ENCODE peak calls at places on chromosomes 16 and 17, in seven cellular contexts. One of them, this sample, is unnamed.

GRCh38 chr16:4654387-4654901 is 29.8 kb downstream of the MGRN1 start:
- DNase-seq in fibroblast of mammary gland: no peak
- DNase-seq in NCI-H1105 treated with DMSO at 0.1 percent for 48 hours: no peak
- DNase-seq in H54: no peak
- DNase-seq in cardiac fibroblast: no peak
- DNase-seq in NCI-H1048: no peak
- DNase-seq in mesothelial cell of epicardium: no peak
- DNase-seq in this sample: no peak

GRCh38 chr17:14699569-14700190 is 398.8 kb downstream of the HS3ST3B1 start:
- DNase-seq in NCI-H1048: peak
- DNase-seq in NCI-H1105 treated with DMSO at 0.1 percent for 48 hours: no peak
- DNase-seq in cardiac fibroblast: no peak
- DNase-seq in fibroblast of mammary gland: no peak
- DNase-seq in H54: no peak
- DNase-seq in mesothelial cell of epicardium: no peak
- DNase-seq in this sample: no peak

GRCh38 chr16:50152386-50152806 is 710 bp upstream of the TENT4B start:
- DNase-seq in H54: peak
- DNase-seq in NCI-H1105 treated with DMSO at 0.1 percent for 48 hours: peak
- DNase-seq in cardiac fibroblast: no peak
- DNase-seq in fibroblast of mammary gland: peak
- DNase-seq in mesothelial cell of epicardium: peak
- DNase-seq in NCI-H1048: no peak
- DNase-seq in this sample: no peak

GRCh38 chr17:52027620-52028019 is 130.9 kb downstream of the CA10 start:
- DNase-seq in H54: peak
- DNase-seq in NCI-H1048: no peak
- DNase-seq in cardiac fibroblast: peak
- DNase-seq in NCI-H1105 treated with DMSO at 0.1 percent for 48 hours: no peak
- DNase-seq in fibroblast of mammary gland: peak
- DNase-seq in mesothelial cell of epicardium: no peak
- DNase-seq in this sample: no peak

GRCh38 chr16:85998178-85998867 is 99.4 kb downstream of the IRF8 start:
- DNase-seq in cardiac fibroblast: no peak
- DNase-seq in NCI-H1048: no peak
- DNase-seq in NCI-H1105 treated with DMSO at 0.1 percent for 48 hours: no peak
- DNase-seq in fibroblast of mammary gland: no peak
- DNase-seq in H54: no peak
- DNase-seq in mesothelial cell of epicardium: no peak
- DNase-seq in this sample: no peak

GRCh38 chr16:28000314-28000713 is 63.2 kb downstream of the GSG1L start:
- DNase-seq in H54: no peak
- DNase-seq in cardiac fibroblast: no peak
- DNase-seq in NCI-H1105 treated with DMSO at 0.1 percent for 48 hours: no peak
- DNase-seq in fibroblast of mammary gland: no peak
- DNase-seq in NCI-H1048: no peak
- DNase-seq in mesothelial cell of epicardium: no peak
- DNase-seq in this sample: no peak

GRCh38 chr17:9818760-9819159 is 3.1 kb downstream of the GSG1L2 start:
- DNase-seq in fibroblast of mammary gland: no peak
- DNase-seq in H54: no peak
- DNase-seq in NCI-H1048: no peak
- DNase-seq in mesothelial cell of epicardium: no peak
- DNase-seq in cardiac fibroblast: no peak
- DNase-seq in NCI-H1105 treated with DMSO at 0.1 percent for 48 hours: no peak
- DNase-seq in this sample: no peak

GRCh38 chr17:10798332-10798749 is 5.6 kb downstream of the TMEM238L start:
- DNase-seq in cardiac fibroblast: peak
- DNase-seq in NCI-H1105 treated with DMSO at 0.1 percent for 48 hours: no peak
- DNase-seq in NCI-H1048: no peak
- DNase-seq in mesothelial cell of epicardium: no peak
- DNase-seq in H54: no peak
- DNase-seq in fibroblast of mammary gland: no peak
- DNase-seq in this sample: no peak

GRCh38 chr17:33097411-33097810 is 105.8 kb downstream of the SPACA3 start:
- DNase-seq in fibroblast of mammary gland: no peak
- DNase-seq in H54: no peak
- DNase-seq in NCI-H1105 treated with DMSO at 0.1 percent for 48 hours: no peak
- DNase-seq in NCI-H1048: no peak
- DNase-seq in cardiac fibroblast: no peak
- DNase-seq in mesothelial cell of epicardium: no peak
- DNase-seq in this sample: no peak

GRCh38 chr17:64974750-64975317 is 55.6 kb upstream of the LRRC37A3 start:
- DNase-seq in H54: no peak
- DNase-seq in NCI-H1105 treated with DMSO at 0.1 percent for 48 hours: no peak
- DNase-seq in cardiac fibroblast: no peak
- DNase-seq in NCI-H1048: no peak
- DNase-seq in fibroblast of mammary gland: no peak
- DNase-seq in mesothelial cell of epicardium: no peak
- DNase-seq in this sample: no peak

GRCh38 chr17:44830359-44831269 is 527 bp upstream of the GJC1 start:
- DNase-seq in cardiac fibroblast: peak
- DNase-seq in fibroblast of mammary gland: no peak
- DNase-seq in NCI-H1105 treated with DMSO at 0.1 percent for 48 hours: peak
- DNase-seq in mesothelial cell of epicardium: peak
- DNase-seq in NCI-H1048: no peak
- DNase-seq in H54: no peak
- DNase-seq in this sample: no peak

GRCh38 chr17:66076546-66077190 is 115.3 kb downstream of the CEP112 start:
- DNase-seq in NCI-H1048: no peak
- DNase-seq in fibroblast of mammary gland: no peak
- DNase-seq in mesothelial cell of epicardium: no peak
- DNase-seq in cardiac fibroblast: no peak
- DNase-seq in H54: no peak
- DNase-seq in NCI-H1105 treated with DMSO at 0.1 percent for 48 hours: no peak
- DNase-seq in this sample: no peak

GRCh38 chr16:77211880-77212735 is 12.9 kb downstream of the SYCE1L start:
- DNase-seq in NCI-H1048: peak
- DNase-seq in mesothelial cell of epicardium: peak
- DNase-seq in NCI-H1105 treated with DMSO at 0.1 percent for 48 hours: peak
- DNase-seq in cardiac fibroblast: peak
- DNase-seq in fibroblast of mammary gland: no peak
- DNase-seq in H54: no peak
- DNase-seq in this sample: peak

GRCh38 chr16:1494711-1495110 is 1.6 kb downstream of the TELO2 start:
- DNase-seq in NCI-H1105 treated with DMSO at 0.1 percent for 48 hours: no peak
- DNase-seq in mesothelial cell of epicardium: no peak
- DNase-seq in fibroblast of mammary gland: peak
- DNase-seq in NCI-H1048: no peak
- DNase-seq in cardiac fibroblast: peak
- DNase-seq in H54: no peak
- DNase-seq in this sample: no peak

GRCh38 chr16:24539295-24539849 is at the start of gene RBBP6:
- DNase-seq in NCI-H1105 treated with DMSO at 0.1 percent for 48 hours: peak
- DNase-seq in NCI-H1048: peak
- DNase-seq in H54: peak
- DNase-seq in mesothelial cell of epicardium: peak
- DNase-seq in cardiac fibroblast: peak
- DNase-seq in fibroblast of mammary gland: peak
- DNase-seq in this sample: peak

GRCh38 chr17:73826872-73827228 is 182.6 kb upstream of the SDK2 start:
- DNase-seq in NCI-H1105 treated with DMSO at 0.1 percent for 48 hours: no peak
- DNase-seq in fibroblast of mammary gland: no peak
- DNase-seq in H54: no peak
- DNase-seq in cardiac fibroblast: no peak
- DNase-seq in NCI-H1048: no peak
- DNase-seq in mesothelial cell of epicardium: no peak
- DNase-seq in this sample: no peak

GRCh38 chr16:54939537-54940278 is 9.0 kb downstream of the IRX5 start:
- DNase-seq in mesothelial cell of epicardium: no peak
- DNase-seq in NCI-H1105 treated with DMSO at 0.1 percent for 48 hours: no peak
- DNase-seq in cardiac fibroblast: no peak
- DNase-seq in NCI-H1048: no peak
- DNase-seq in fibroblast of mammary gland: no peak
- DNase-seq in H54: no peak
- DNase-seq in this sample: no peak

GRCh38 chr17:76276461-76277299 is 11.5 kb downstream of the UBALD2 start:
- DNase-seq in NCI-H1105 treated with DMSO at 0.1 percent for 48 hours: no peak
- DNase-seq in H54: peak
- DNase-seq in NCI-H1048: no peak
- DNase-seq in mesothelial cell of epicardium: no peak
- DNase-seq in cardiac fibroblast: peak
- DNase-seq in fibroblast of mammary gland: peak
- DNase-seq in this sample: no peak

GRCh38 chr16:30605148-30605547 is 5.0 kb downstream of the ZNF689 start:
- DNase-seq in cardiac fibroblast: no peak
- DNase-seq in H54: no peak
- DNase-seq in mesothelial cell of epicardium: no peak
- DNase-seq in NCI-H1105 treated with DMSO at 0.1 percent for 48 hours: no peak
- DNase-seq in NCI-H1048: no peak
- DNase-seq in fibroblast of mammary gland: no peak
- DNase-seq in this sample: no peak

GRCh38 chr17:27276653-27277156 is 17.2 kb upstream of the WSB1 start:
- DNase-seq in NCI-H1048: no peak
- DNase-seq in fibroblast of mammary gland: no peak
- DNase-seq in NCI-H1105 treated with DMSO at 0.1 percent for 48 hours: no peak
- DNase-seq in mesothelial cell of epicardium: no peak
- DNase-seq in H54: no peak
- DNase-seq in cardiac fibroblast: peak
- DNase-seq in this sample: no peak

GRCh38 chr17:81223758-81224122 is 975 bp upstream of the CEP131 start:
- DNase-seq in cardiac fibroblast: no peak
- DNase-seq in NCI-H1048: no peak
- DNase-seq in fibroblast of mammary gland: no peak
- DNase-seq in H54: no peak
- DNase-seq in NCI-H1105 treated with DMSO at 0.1 percent for 48 hours: no peak
- DNase-seq in mesothelial cell of epicardium: no peak
- DNase-seq in this sample: no peak

GRCh38 chr17:7833011-7833794 is 814 bp upstream of the KDM6B start:
- DNase-seq in cardiac fibroblast: no peak
- DNase-seq in mesothelial cell of epicardium: no peak
- DNase-seq in fibroblast of mammary gland: no peak
- DNase-seq in H54: no peak
- DNase-seq in NCI-H1105 treated with DMSO at 0.1 percent for 48 hours: no peak
- DNase-seq in NCI-H1048: no peak
- DNase-seq in this sample: no peak

GRCh38 chr17:64938925-64939474 is 19.7 kb upstream of the LRRC37A3 start:
- DNase-seq in H54: no peak
- DNase-seq in NCI-H1048: no peak
- DNase-seq in fibroblast of mammary gland: peak
- DNase-seq in cardiac fibroblast: peak
- DNase-seq in NCI-H1105 treated with DMSO at 0.1 percent for 48 hours: no peak
- DNase-seq in mesothelial cell of epicardium: no peak
- DNase-seq in this sample: no peak

GRCh38 chr16:3822366-3823045 is 58.0 kb downstream of the CREBBP start:
- DNase-seq in fibroblast of mammary gland: peak
- DNase-seq in cardiac fibroblast: peak
- DNase-seq in NCI-H1105 treated with DMSO at 0.1 percent for 48 hours: no peak
- DNase-seq in H54: no peak
- DNase-seq in NCI-H1048: no peak
- DNase-seq in mesothelial cell of epicardium: no peak
- DNase-seq in this sample: no peak

GRCh38 chr16:27362570-27363245 is 39.3 kb upstream of the IL21R start:
- DNase-seq in NCI-H1048: no peak
- DNase-seq in H54: no peak
- DNase-seq in fibroblast of mammary gland: no peak
- DNase-seq in cardiac fibroblast: no peak
- DNase-seq in NCI-H1105 treated with DMSO at 0.1 percent for 48 hours: no peak
- DNase-seq in mesothelial cell of epicardium: no peak
- DNase-seq in this sample: no peak

GRCh38 chr16:68590201-68590994 is 51.3 kb downstream of the ZFP90 start:
- DNase-seq in cardiac fibroblast: peak
- DNase-seq in NCI-H1048: no peak
- DNase-seq in NCI-H1105 treated with DMSO at 0.1 percent for 48 hours: peak
- DNase-seq in fibroblast of mammary gland: peak
- DNase-seq in mesothelial cell of epicardium: peak
- DNase-seq in H54: peak
- DNase-seq in this sample: no peak

GRCh38 chr17:57662021-57662420 is 83.1 kb downstream of the CCDC182 start:
- DNase-seq in mesothelial cell of epicardium: no peak
- DNase-seq in fibroblast of mammary gland: no peak
- DNase-seq in H54: no peak
- DNase-seq in NCI-H1105 treated with DMSO at 0.1 percent for 48 hours: peak
- DNase-seq in cardiac fibroblast: no peak
- DNase-seq in NCI-H1048: peak
- DNase-seq in this sample: peak

GRCh38 chr17:64457156-64457555 is 8.2 kb downstream of the MILR1 start:
- DNase-seq in NCI-H1048: no peak
- DNase-seq in mesothelial cell of epicardium: no peak
- DNase-seq in NCI-H1105 treated with DMSO at 0.1 percent for 48 hours: no peak
- DNase-seq in fibroblast of mammary gland: peak
- DNase-seq in H54: no peak
- DNase-seq in cardiac fibroblast: peak
- DNase-seq in this sample: no peak

GRCh38 chr17:4598776-4599504 is 14.6 kb downstream of the SMTNL2 start:
- DNase-seq in NCI-H1105 treated with DMSO at 0.1 percent for 48 hours: no peak
- DNase-seq in cardiac fibroblast: peak
- DNase-seq in H54: no peak
- DNase-seq in fibroblast of mammary gland: peak
- DNase-seq in NCI-H1048: no peak
- DNase-seq in mesothelial cell of epicardium: no peak
- DNase-seq in this sample: no peak

GRCh38 chr17:41393294-41393693 is 4.1 kb downstream of the KRT31 start:
- DNase-seq in H54: no peak
- DNase-seq in NCI-H1048: no peak
- DNase-seq in fibroblast of mammary gland: no peak
- DNase-seq in NCI-H1105 treated with DMSO at 0.1 percent for 48 hours: peak
- DNase-seq in mesothelial cell of epicardium: no peak
- DNase-seq in cardiac fibroblast: peak
- DNase-seq in this sample: no peak

GRCh38 chr16:69579783-69580182 is 14.0 kb downstream of the NFAT5 start:
- DNase-seq in mesothelial cell of epicardium: no peak
- DNase-seq in NCI-H1048: no peak
- DNase-seq in NCI-H1105 treated with DMSO at 0.1 percent for 48 hours: no peak
- DNase-seq in H54: no peak
- DNase-seq in fibroblast of mammary gland: no peak
- DNase-seq in cardiac fibroblast: no peak
- DNase-seq in this sample: no peak

This sample was measured in NCI-H2171.